ENCODE peak calls at places on chromosomes 12 and 14, in five cellular contexts. U, E, N, F and P are unnamed samples.

GRCh38 chr12:87320724-87321123 is 708.5 kb downstream of the C12orf50 start:
- DNase-seq in U (no peak), E (no peak), N (no peak), F (no peak), P (no peak)

GRCh38 chr14:59869381-59870255 is 958 bp downstream of the RTN1 start:
- DNase-seq in U (no peak), E (no peak), N (peak; percentile 63), F (no peak), P (no peak)

GRCh38 chr12:124747426-124748161 is 116.1 kb downstream of the SCARB1 start:
- DNase-seq in U (no peak), E (no peak), N (no peak), F (no peak), P (peak; percentile 91)

GRCh38 chr12:113850309-113851056 is 115.6 kb downstream of the RBM19 start:
- DNase-seq in U (no peak), E (no peak), N (no peak), F (peak; percentile 67), P (peak; percentile 68)

GRCh38 chr12:24743891-24744793 is 204.8 kb downstream of the BCAT1 start:
- DNase-seq in U (no peak), E (no peak), N (no peak), F (no peak), P (no peak)

GRCh38 chr12:779745-780734 is 27.7 kb downstream of the WNK1 start:
- DNase-seq in U (peak; percentile 23), E (no peak), N (no peak), F (no peak), P (peak; percentile 53)

GRCh38 chr12:114882083-114882482 is 198.1 kb upstream of the TBX3 start:
- DNase-seq in U (no peak), E (no peak), N (no peak), F (no peak), P (no peak)

GRCh38 chr12:124576061-124576650 is 8.7 kb upstream of the NCOR2 start:
- DNase-seq in U (no peak), E (no peak), N (no peak), F (no peak), P (no peak)

GRCh38 chr14:55609681-55610080 is 29.7 kb downstream of the KTN1 start:
- DNase-seq in U (no peak), E (no peak), N (no peak), F (no peak), P (peak; percentile 55)

GRCh38 chr12:105278043-105278697 is 42.2 kb upstream of the APPL2 start:
- DNase-seq in U (peak; percentile 9), E (no peak), N (no peak), F (peak; percentile 79), P (no peak)

GRCh38 chr14:65224799-65225198 is 122.5 kb upstream of the MAX start:
- DNase-seq in U (peak; percentile 54), E (peak; percentile 79), N (no peak), F (no peak), P (no peak)

GRCh38 chr12:122326597-122326996 is 60.3 kb upstream of the VPS33A start:
- DNase-seq in U (no peak), E (no peak), N (no peak), F (no peak), P (no peak)

GRCh38 chr14:75188520-75189267 is 12.3 kb upstream of the TMED10 start:
- DNase-seq in U (peak; percentile 75), E (no peak), N (no peak), F (peak; percentile 62), P (no peak)

GRCh38 chr12:107411792-107412535 is 273.6 kb upstream of the PWP1 start:
- DNase-seq in U (no peak), E (no peak), N (no peak), F (no peak), P (peak; percentile 76)

GRCh38 chr14:68779761-68780323 is 13.0 kb downstream of the ZFP36L1 start:
- DNase-seq in U (no peak), E (no peak), N (no peak), F (peak; percentile 60), P (peak; percentile 92)

GRCh38 chr12:81598205-81598604 is 160.9 kb downstream of the PPFIA2 start:
- DNase-seq in U (no peak), E (no peak), N (no peak), F (peak; percentile 61), P (no peak)

GRCh38 chr12:25276199-25276937 is 25.6 kb upstream of the KRAS start:
- DNase-seq in U (peak; percentile 55), E (peak; percentile 59), N (no peak), F (peak; percentile 74), P (peak; percentile 92)

GRCh38 chr14:59882957-59883356 is 12.4 kb upstream of the RTN1 start:
- DNase-seq in U (no peak), E (no peak), N (peak; percentile 21), F (no peak), P (no peak)

GRCh38 chr14:31567651-31568050 is 6.4 kb downstream of the NUBPL start:
- DNase-seq in U (no peak), E (no peak), N (no peak), F (no peak), P (no peak)

DNA sequence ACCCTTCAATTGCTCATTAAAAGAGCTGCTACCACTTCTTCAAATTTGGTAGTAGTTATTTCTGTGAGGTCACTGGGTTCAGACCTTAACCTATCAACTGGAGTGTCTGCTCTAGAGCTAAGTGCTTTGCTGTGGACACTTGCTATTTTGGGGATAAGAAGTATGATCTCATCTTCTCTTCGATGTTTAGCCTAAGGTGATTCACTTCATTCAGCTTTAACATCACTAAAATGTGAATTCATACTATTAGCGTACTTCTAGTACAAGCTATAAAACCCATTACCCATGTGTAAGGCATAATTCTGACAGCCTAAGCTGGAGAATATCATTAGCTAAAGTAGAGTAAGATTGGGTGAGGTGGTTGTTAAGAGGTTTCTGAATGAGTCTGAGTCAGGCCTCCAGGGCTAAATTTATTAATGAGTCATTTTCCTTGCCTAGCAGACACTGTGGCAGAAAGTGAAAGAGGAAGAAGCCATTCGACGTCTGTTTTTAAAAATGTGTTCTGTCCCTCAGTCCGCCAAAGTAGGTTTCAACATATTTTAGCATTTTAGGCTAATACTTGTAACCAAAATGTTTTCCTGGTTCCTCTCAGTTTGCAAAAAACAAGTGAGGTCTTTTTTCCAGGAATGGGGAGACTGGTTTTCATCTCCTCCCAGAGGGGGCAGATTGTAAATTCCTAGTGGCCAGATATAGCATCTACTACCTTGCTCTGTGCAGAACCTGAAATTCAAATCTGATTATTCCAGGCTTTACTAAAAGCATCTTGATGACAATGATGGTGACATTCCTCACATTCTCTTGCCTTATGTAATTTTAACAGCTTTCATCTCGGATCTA is 103.6 kb downstream of the SSPN start:
- DNase-seq in U (peak; percentile 88), E (no peak), N (peak; percentile 12), F (no peak), P (peak; percentile 89)
- H3K4me3 ChIP-seq in U (peak overlapping the region; percentile 14), E (no peak overlapping the region), N (no peak overlapping the region), F (no peak overlapping the region), P (peak overlapping the region; percentile 14)

DNA sequence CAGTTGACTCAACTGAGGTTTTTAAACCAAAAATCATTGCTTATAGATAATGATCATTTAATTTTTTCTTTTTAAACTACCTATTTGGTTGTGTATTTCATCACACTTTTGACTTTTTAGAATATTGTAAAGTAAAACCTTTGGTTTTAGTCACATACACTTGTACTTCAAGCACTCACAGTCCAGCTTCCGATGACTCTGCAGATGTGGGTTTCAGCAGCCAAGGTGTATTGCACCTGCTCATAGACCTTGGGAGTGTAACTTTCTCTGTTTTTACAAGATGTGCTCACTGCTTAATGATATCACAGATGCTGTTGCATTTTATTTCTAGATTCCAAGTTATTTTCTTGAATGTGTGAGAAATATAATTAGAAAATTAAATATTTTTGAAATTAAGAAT is 188.3 kb upstream of the SLC38A2 start:
- DNase-seq in U (no peak), E (no peak), N (no peak), F (no peak), P (no peak)
- H3K4me3 ChIP-seq in U (no peak overlapping the region), E (no peak overlapping the region), N (no peak overlapping the region), F (no peak overlapping the region), P (no peak overlapping the region)

GRCh38 chr12:89391726-89392336 is 39.5 kb upstream of the DUSP6 start:
- DNase-seq in U (no peak), E (no peak), N (no peak), F (no peak), P (no peak)

GRCh38 chr12:89392401-89392800 is 40.1 kb upstream of the DUSP6 start:
- DNase-seq in U (no peak), E (no peak), N (no peak), F (no peak), P (no peak)

GRCh38 chr12:89389755-89390661 is 37.7 kb upstream of the DUSP6 start:
- DNase-seq in U (no peak), E (no peak), N (no peak), F (peak; percentile 70), P (no peak)

GRCh38 chr12:89393551-89394121 is 41.3 kb upstream of the DUSP6 start:
- DNase-seq in U (no peak), E (no peak), N (no peak), F (no peak), P (no peak)

GRCh38 chr12:89390802-89391673 is 38.7 kb upstream of the DUSP6 start:
- DNase-seq in U (no peak), E (no peak), N (no peak), F (no peak), P (peak; percentile 73)
- H3K4me3 ChIP-seq in U (no peak overlapping the region), E (no peak overlapping the region), N (no peak overlapping the region), F (no peak overlapping the region), P (no peak overlapping the region)

GRCh38 chr12:51023625-51024395 is 2.4 kb downstream of the SLC11A2 start:
- DNase-seq in U (no peak), E (no peak), N (no peak), F (no peak), P (no peak)
- H3K4me3 ChIP-seq in U (peak overlapping the region; percentile 88), E (peak overlapping the region; percentile 66), N (no peak overlapping the region), F (no peak overlapping the region), P (peak overlapping the region; percentile 79)

GRCh38 chr14:96180004-96180403 is 24.6 kb upstream of the BDKRB2 start:
- DNase-seq in U (no peak), E (no peak), N (no peak), F (no peak), P (no peak)

GRCh38 chr14:96182546-96182945 is 22.1 kb upstream of the BDKRB2 start:
- DNase-seq in U (no peak), E (no peak), N (no peak), F (no peak), P (no peak)

GRCh38 chr14:96177766-96178377 is 26.8 kb upstream of the BDKRB2 start:
- DNase-seq in U (peak; percentile 53), E (no peak), N (peak; percentile 69), F (no peak), P (no peak)

GRCh38 chr14:96178674-96179321 is 25.8 kb upstream of the BDKRB2 start:
- DNase-seq in U (no peak), E (no peak), N (no peak), F (no peak), P (no peak)

DNA sequence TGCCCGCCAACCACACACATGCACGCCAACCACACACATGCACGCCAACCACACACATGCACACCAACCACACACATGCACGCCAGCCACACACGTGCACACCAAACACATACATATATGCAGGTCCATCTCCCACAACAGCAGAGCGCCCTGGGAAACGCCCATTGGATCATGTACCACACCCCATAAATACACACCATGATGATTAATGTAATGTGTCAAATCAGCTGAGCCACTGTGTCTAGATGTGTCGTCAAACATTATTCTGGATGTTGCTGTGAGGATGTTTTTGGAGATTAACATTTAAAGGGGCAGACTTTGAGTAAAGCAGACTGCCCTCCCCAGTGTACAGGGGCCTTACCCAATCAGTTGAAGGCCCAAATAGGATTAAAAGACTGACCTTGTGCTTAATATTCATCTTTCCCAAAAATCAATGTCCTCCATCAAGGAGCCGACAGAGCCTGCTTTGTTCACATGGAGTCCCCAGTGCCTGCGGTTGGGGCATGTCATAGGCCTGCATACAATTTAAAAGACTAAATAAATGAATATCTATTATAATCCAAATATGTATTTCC is 23.4 kb upstream of the BDKRB2 start:
- DNase-seq in U (no peak), E (no peak), N (no peak), F (no peak), P (no peak)
- H3K4me3 ChIP-seq in U (no peak overlapping the region), E (no peak overlapping the region), N (no peak overlapping the region), F (no peak overlapping the region), P (no peak overlapping the region)

GRCh38 chr14:61885203-61885961 is 123.2 kb downstream of the SNAPC1 start:
- DNase-seq in U (no peak), E (no peak), N (no peak), F (no peak), P (no peak)
- H3K4me3 ChIP-seq in U (no peak overlapping the region), E (no peak overlapping the region), N (no peak overlapping the region), F (no peak overlapping the region), P (no peak overlapping the region)